ENCODE peak calls at places on chromosomes 3 and 15, in eight cellular contexts. Q is KG1; A is CD8-positive, alpha-beta memory T cell; M is RPMI7951; V is G401; Z is NCI-H1092; O is germinal center; B is stomach. R is an unnamed sample.

GRCh38 chr3:134650431-134651346 is at the start of gene KY:
- DNase-seq in O (no peak), A (no peak), B (peak), Q (peak), V (peak), M (peak), Z (peak), R (peak)

GRCh38 chr15:76340198-76340801 is 3.7 kb downstream of the ISL2 start:
- DNase-seq in M (peak), V (peak), Q (peak), Z (peak), O (peak), B (no peak), A (no peak), R (peak)

GRCh38 chr15:59896652-59897051 is 107.5 kb upstream of the FOXB1 start:
- DNase-seq in M (no peak), A (no peak), B (no peak), O (no peak), Q (no peak), Z (no peak), V (no peak), R (no peak)

GRCh38 chr15:88729581-88729980 is 73.7 kb upstream of the ACAN start:
- DNase-seq in A (no peak), M (no peak), O (no peak), V (no peak), Z (no peak), Q (no peak), B (no peak), R (no peak)

GRCh38 chr15:64854041-64854440 is 12.3 kb downstream of the PLEKHO2 start:
- DNase-seq in O (no peak), A (no peak), Z (no peak), V (no peak), Q (no peak), B (no peak), M (peak), R (no peak)

GRCh38 chr15:62564889-62565288 is 399.8 kb upstream of the C2CD4B start:
- DNase-seq in B (no peak), M (no peak), Q (no peak), V (no peak), O (no peak), Z (no peak), A (no peak), R (no peak)

GRCh38 chr3:99012051-99012450 is 110.6 kb upstream of the DCBLD2 start:
- DNase-seq in Q (no peak), O (peak), A (no peak), Z (no peak), M (no peak), V (no peak), B (no peak), R (no peak)

GRCh38 chr3:55481918-55482495 is 5.1 kb downstream of the WNT5A start:
- DNase-seq in V (no peak), O (peak), B (no peak), Z (no peak), Q (no peak), M (peak), A (no peak), R (peak)

GRCh38 chr15:34716111-34716510 is 38.7 kb downstream of the GJD2 start:
- DNase-seq in A (no peak), Z (no peak), Q (no peak), V (peak), O (no peak), B (no peak), M (no peak), R (peak)

GRCh38 chr15:97081666-97082226 is 751.2 kb downstream of the NR2F2 start:
- DNase-seq in A (no peak), B (no peak), V (no peak), Z (no peak), Q (no peak), M (no peak), O (no peak), R (no peak)

R was measured in body of pancreas.